ENCODE peak calls at places on chromosome 18, in six cellular contexts. D is H1, J is IMR-90, R is neuronal stem cell, V is mesenchymal stem cell, A is H9. F is an unnamed sample. For H3K4me1, the result is how much of the 10 kb centered on the place peaks cover.

GRCh38 chr18:63022429-63023022 is 297.0 kb downstream of the BCL2 start:
- DNase-seq in D (peak), J (no peak), R (no peak), V (no peak), A (peak), F (peak)

GRCh38 chr18:47150029-47150823 is at the start of gene HDHD2:
- DNase-seq in D (peak), J (peak), R (peak), V (peak), A (peak), F (peak)

GRCh38 chr18:39448942-39449341 is 1883.3 kb upstream of the CELF4 start:
- DNase-seq in D (no peak), J (peak), R (no peak), V (no peak), A (no peak), F (no peak)

GRCh38 chr18:57801379-57802165 is 1.5 kb downstream of the ATP8B1 start:
- DNase-seq in D (peak), J (no peak), R (peak), V (peak), A (peak), F (no peak)

GRCh38 chr18:58687871-58688308 is 16.6 kb downstream of the MALT1 start:
- DNase-seq in D (no peak), J (no peak), R (no peak), V (no peak), A (no peak), F (no peak)

GRCh38 chr18:38944446-38945024 is 1378.9 kb upstream of the CELF4 start:
- DNase-seq in D (no peak), J (no peak), R (no peak), V (no peak), A (no peak), F (peak)

GRCh38 chr18:46481048-46481846 is 175.8 kb downstream of the LOXHD1 start:
- DNase-seq in D (peak), J (peak), R (peak), V (peak), A (peak), F (peak)

GRCh38 chr18:50268022-50268747 is 1.9 kb upstream of the CFAP53 start:
- DNase-seq in D (peak), J (peak), R (peak), V (peak), A (peak), F (peak)

GRCh38 chr18:74229005-74229404 is 62.8 kb downstream of the CYB5A start:
- DNase-seq in D (no peak), J (no peak), R (no peak), V (no peak), A (no peak), F (no peak)

GRCh38 chr18:69658137-69658536 is 257.4 kb downstream of the DOK6 start:
- DNase-seq in D (no peak), J (peak), R (no peak), V (peak), A (no peak), F (no peak)

GRCh38 chr18:25348361-25349130 is 3.4 kb downstream of the ZNF521 start:
- DNase-seq in D (no peak), J (no peak), R (no peak), V (no peak), A (no peak), F (peak)

GRCh38 chr18:25349131-25349925 is 2.6 kb downstream of the ZNF521 start:
- DNase-seq in D (peak), J (peak), R (peak), V (peak), A (peak), F (peak)

GRCh38 chr18:25350561-25351201 is 1.3 kb downstream of the ZNF521 start:
- DNase-seq in D (peak), J (peak), R (peak), V (peak), A (peak), F (peak)

GRCh38 chr18:25351280-25351772 is 640 bp downstream of the ZNF521 start:
- DNase-seq in D (no peak), J (peak), R (peak), V (peak), A (no peak), F (no peak)

GRCh38 chr18:25349926-25350560 is 1.9 kb downstream of the ZNF521 start:
- DNase-seq in D (peak), J (peak), R (peak), V (peak), A (peak), F (peak)
- H2BK120ac ChIP-seq in D (no peak), J (peak), R (peak), V (peak), A (no peak), F (peak)

GRCh38 chr18:8785855-8786765 is 80.8 kb downstream of the MTCL1 start:
- DNase-seq in D (no peak), J (no peak), R (no peak), V (no peak), A (no peak), F (no peak)

GRCh38 chr18:8786766-8787670 is 81.7 kb downstream of the MTCL1 start:
- DNase-seq in D (no peak), J (no peak), R (no peak), V (no peak), A (no peak), F (no peak)

GRCh38 chr18:8787764-8788163 is 82.4 kb downstream of the MTCL1 start:
- DNase-seq in D (no peak), J (no peak), R (no peak), V (no peak), A (no peak), F (no peak)

GRCh38 chr18:8791171-8791651 is 85.9 kb downstream of the MTCL1 start:
- DNase-seq in D (no peak), J (peak), R (no peak), V (peak), A (no peak), F (peak)

GRCh38 chr18:8788503-8789429 is 83.4 kb downstream of the MTCL1 start:
- DNase-seq in D (no peak), J (peak), R (no peak), V (no peak), A (no peak), F (no peak)
- H3K4me1 ChIP-seq in D (under half), J (under half), R (under half), V (under half), A (under half), F (under half)

DNA sequence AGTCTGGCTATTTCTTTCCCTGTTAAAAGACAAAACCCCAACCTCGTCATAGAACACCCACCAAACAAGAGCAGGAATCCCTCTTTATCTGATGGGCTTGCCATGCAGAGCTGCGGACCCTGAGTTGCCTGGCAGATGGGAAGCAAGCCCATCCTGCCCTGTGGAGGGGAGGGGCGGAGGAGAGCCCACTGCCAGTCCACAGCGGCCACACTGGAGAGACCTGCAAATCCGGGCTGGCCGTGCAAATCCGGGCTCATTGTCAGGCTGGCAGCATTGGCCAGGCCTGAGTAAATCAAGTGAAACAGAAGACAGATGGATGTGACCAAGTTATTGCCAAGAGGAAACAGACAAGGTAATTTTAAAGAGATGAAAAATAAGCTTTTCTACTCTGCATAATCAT is 22.0 kb downstream of the MYL12B start:
- DNase-seq in D (no peak), J (no peak), R (no peak), V (no peak), A (no peak), F (no peak)
- H3K27ac ChIP-seq in D (no peak), J (no peak), R (no peak), V (no peak), A (no peak), F (no peak)

GRCh38 chr18:21599585-21600525 is 649 bp downstream of the ESCO1 start:
- DNase-seq in D (peak), J (peak), R (no peak), V (peak), A (peak), F (peak)

GRCh38 chr18:21598726-21599584 is 1.5 kb downstream of the ESCO1 start:
- DNase-seq in D (no peak), J (no peak), R (no peak), V (peak), A (peak), F (peak)

GRCh38 chr18:21597616-21598015 is 2.9 kb downstream of the ESCO1 start:
- DNase-seq in D (no peak), J (no peak), R (no peak), V (no peak), A (no peak), F (no peak)

GRCh38 chr18:21602302-21602592 is 1.7 kb upstream of the ESCO1 start:
- DNase-seq in D (no peak), J (no peak), R (no peak), V (no peak), A (no peak), F (no peak)

GRCh38 chr18:21600526-21601410 is at the start of gene ESCO1:
- DNase-seq in D (peak), J (peak), R (peak), V (peak), A (peak), F (peak)
- H2BK120ac ChIP-seq in D (peak), J (peak), R (no peak), V (peak), A (no peak), F (no peak)